ENCODE peak calls at places on chromosomes 2 and 18, in ten cellular contexts. One of them, this sample, is unnamed. For H3K9me3 and H3K4me1, the result is how much of the 10 kb centered on the place peaks cover.

GRCh38 chr2:108594982-108595464 is 60.8 kb downstream of the LIMS1 start:
- DNase-seq in ovary: no peak
- DNase-seq in heart left ventricle: no peak
- DNase-seq in pancreas: no peak
- DNase-seq in mesenchymal stem cell: peak
- DNase-seq in uterus: no peak
- DNase-seq in spleen: no peak
- DNase-seq in HCT116: no peak
- DNase-seq in aorta: no peak
- DNase-seq in stomach: no peak
- DNase-seq in this sample: no peak

GRCh38 chr2:29616569-29616968 is 304.8 kb downstream of the ALK start:
- DNase-seq in heart left ventricle: no peak
- DNase-seq in pancreas: no peak
- DNase-seq in ovary: no peak
- DNase-seq in mesenchymal stem cell: no peak
- DNase-seq in aorta: no peak
- DNase-seq in HCT116: no peak
- DNase-seq in stomach: no peak
- DNase-seq in spleen: no peak
- DNase-seq in uterus: no peak
- DNase-seq in this sample: no peak

GRCh38 chr2:238847841-238848565 is at the start of gene TWIST2:
- DNase-seq in mesenchymal stem cell: peak
- DNase-seq in pancreas: no peak
- DNase-seq in ovary: peak
- DNase-seq in stomach: peak
- DNase-seq in aorta: peak
- DNase-seq in uterus: peak
- DNase-seq in heart left ventricle: peak
- DNase-seq in HCT116: no peak
- DNase-seq in spleen: no peak
- DNase-seq in this sample: peak

GRCh38 chr2:148545387-148546256 is 98.9 kb upstream of the EPC2 start:
- DNase-seq in aorta: no peak
- DNase-seq in heart left ventricle: no peak
- DNase-seq in stomach: no peak
- DNase-seq in uterus: no peak
- DNase-seq in ovary: no peak
- DNase-seq in mesenchymal stem cell: no peak
- DNase-seq in spleen: no peak
- DNase-seq in pancreas: no peak
- DNase-seq in HCT116: no peak
- DNase-seq in this sample: no peak

GRCh38 chr2:130836501-130837174 is at the start of gene ARHGEF4:
- DNase-seq in HCT116: peak
- DNase-seq in spleen: peak
- DNase-seq in mesenchymal stem cell: no peak
- DNase-seq in heart left ventricle: no peak
- DNase-seq in pancreas: peak
- DNase-seq in aorta: peak
- DNase-seq in ovary: no peak
- DNase-seq in stomach: peak
- DNase-seq in uterus: no peak
- DNase-seq in this sample: peak

GRCh38 chr18:8559612-8560011 is 49.6 kb upstream of the RAB12 start:
- DNase-seq in mesenchymal stem cell: peak
- DNase-seq in ovary: no peak
- DNase-seq in heart left ventricle: no peak
- DNase-seq in HCT116: no peak
- DNase-seq in spleen: no peak
- DNase-seq in uterus: no peak
- DNase-seq in aorta: no peak
- DNase-seq in stomach: no peak
- DNase-seq in pancreas: no peak
- DNase-seq in this sample: no peak

GRCh38 chr2:160375037-160375436 is 118.6 kb downstream of the RBMS1 start:
- DNase-seq in heart left ventricle: no peak
- DNase-seq in pancreas: no peak
- DNase-seq in spleen: no peak
- DNase-seq in mesenchymal stem cell: peak
- DNase-seq in HCT116: no peak
- DNase-seq in aorta: no peak
- DNase-seq in ovary: no peak
- DNase-seq in uterus: no peak
- DNase-seq in stomach: no peak
- DNase-seq in this sample: no peak

GRCh38 chr2:225428360-225428759 is 28.9 kb downstream of the NYAP2 start:
- DNase-seq in aorta: no peak
- DNase-seq in heart left ventricle: no peak
- DNase-seq in mesenchymal stem cell: no peak
- DNase-seq in HCT116: no peak
- DNase-seq in spleen: no peak
- DNase-seq in uterus: no peak
- DNase-seq in pancreas: no peak
- DNase-seq in stomach: no peak
- DNase-seq in ovary: no peak
- DNase-seq in this sample: no peak

GRCh38 chr18:51051105-51051712 is 21.2 kb downstream of the SMAD4 start:
- DNase-seq in aorta: no peak
- DNase-seq in uterus: no peak
- DNase-seq in pancreas: no peak
- DNase-seq in stomach: no peak
- DNase-seq in ovary: no peak
- DNase-seq in spleen: no peak
- DNase-seq in HCT116: peak
- DNase-seq in heart left ventricle: no peak
- DNase-seq in mesenchymal stem cell: peak
- DNase-seq in this sample: no peak

GRCh38 chr2:171550613-171551012 is 28.3 kb downstream of the CYBRD1 start:
- DNase-seq in stomach: no peak
- DNase-seq in pancreas: no peak
- DNase-seq in aorta: no peak
- DNase-seq in mesenchymal stem cell: no peak
- DNase-seq in heart left ventricle: no peak
- DNase-seq in uterus: no peak
- DNase-seq in spleen: no peak
- DNase-seq in HCT116: no peak
- DNase-seq in ovary: no peak
- DNase-seq in this sample: no peak

GRCh38 chr2:19138264-19138825 is 220.1 kb downstream of the OSR1 start:
- DNase-seq in mesenchymal stem cell: no peak
- DNase-seq in aorta: no peak
- DNase-seq in pancreas: no peak
- DNase-seq in spleen: no peak
- DNase-seq in HCT116: no peak
- DNase-seq in stomach: no peak
- DNase-seq in uterus: no peak
- DNase-seq in heart left ventricle: no peak
- DNase-seq in ovary: no peak
- DNase-seq in this sample: no peak

GRCh38 chr2:100706249-100706648 is 113.7 kb upstream of the NPAS2 start:
- DNase-seq in aorta: no peak
- DNase-seq in pancreas: no peak
- DNase-seq in uterus: no peak
- DNase-seq in spleen: no peak
- DNase-seq in mesenchymal stem cell: no peak
- DNase-seq in heart left ventricle: no peak
- DNase-seq in HCT116: no peak
- DNase-seq in stomach: no peak
- DNase-seq in ovary: no peak
- DNase-seq in this sample: no peak

GRCh38 chr2:157476915-157477709 is 33.2 kb upstream of the CYTIP start:
- DNase-seq in HCT116: no peak
- DNase-seq in uterus: no peak
- DNase-seq in mesenchymal stem cell: no peak
- DNase-seq in pancreas: no peak
- DNase-seq in ovary: no peak
- DNase-seq in spleen: no peak
- DNase-seq in heart left ventricle: no peak
- DNase-seq in stomach: no peak
- DNase-seq in aorta: no peak
- DNase-seq in this sample: no peak

GRCh38 chr2:134676960-134677359 is 41.8 kb downstream of the TMEM163 start:
- DNase-seq in stomach: no peak
- DNase-seq in ovary: no peak
- DNase-seq in heart left ventricle: no peak
- DNase-seq in spleen: no peak
- DNase-seq in pancreas: no peak
- DNase-seq in mesenchymal stem cell: no peak
- DNase-seq in aorta: no peak
- DNase-seq in uterus: no peak
- DNase-seq in HCT116: no peak
- DNase-seq in this sample: no peak

GRCh38 chr2:201262718-201263117 is 2.4 kb downstream of the CASP8 start:
- DNase-seq in pancreas: no peak
- DNase-seq in aorta: no peak
- DNase-seq in stomach: no peak
- DNase-seq in mesenchymal stem cell: no peak
- DNase-seq in HCT116: no peak
- DNase-seq in ovary: no peak
- DNase-seq in uterus: no peak
- DNase-seq in spleen: no peak
- DNase-seq in heart left ventricle: no peak
- DNase-seq in this sample: no peak

GRCh38 chr18:71865888-71866287 is 678.3 kb downstream of the CBLN2 start:
- DNase-seq in HCT116: no peak
- DNase-seq in ovary: no peak
- DNase-seq in heart left ventricle: no peak
- DNase-seq in stomach: no peak
- DNase-seq in aorta: no peak
- DNase-seq in mesenchymal stem cell: no peak
- DNase-seq in pancreas: no peak
- DNase-seq in uterus: no peak
- DNase-seq in spleen: no peak
- DNase-seq in this sample: no peak
- H3K9me3 ChIP-seq in HCT116: under half
- H3K9me3 ChIP-seq in ovary: under half
- H3K9me3 ChIP-seq in heart left ventricle: under half
- H3K9me3 ChIP-seq in stomach: under half
- H3K9me3 ChIP-seq in aorta: under half
- H3K9me3 ChIP-seq in mesenchymal stem cell: under half
- H3K9me3 ChIP-seq in pancreas: under half
- H3K9me3 ChIP-seq in uterus: under half
- H3K9me3 ChIP-seq in spleen: under half
- H3K9me3 ChIP-seq in this sample: under half

GRCh38 chr2:51032748-51033355 is 920 bp upstream of the NRXN1 start:
- DNase-seq in stomach: no peak
- DNase-seq in spleen: no peak
- DNase-seq in aorta: no peak
- DNase-seq in ovary: no peak
- DNase-seq in mesenchymal stem cell: no peak
- DNase-seq in heart left ventricle: no peak
- DNase-seq in HCT116: no peak
- DNase-seq in pancreas: no peak
- DNase-seq in uterus: no peak
- DNase-seq in this sample: no peak
- H3K27ac ChIP-seq in stomach: no peak
- H3K27ac ChIP-seq in spleen: no peak
- H3K27ac ChIP-seq in aorta: no peak
- H3K27ac ChIP-seq in ovary: no peak
- H3K27ac ChIP-seq in mesenchymal stem cell: no peak
- H3K27ac ChIP-seq in heart left ventricle: no peak
- H3K27ac ChIP-seq in HCT116: no peak
- H3K27ac ChIP-seq in pancreas: no peak
- H3K27ac ChIP-seq in uterus: no peak
- H3K27ac ChIP-seq in this sample: no peak

DNA sequence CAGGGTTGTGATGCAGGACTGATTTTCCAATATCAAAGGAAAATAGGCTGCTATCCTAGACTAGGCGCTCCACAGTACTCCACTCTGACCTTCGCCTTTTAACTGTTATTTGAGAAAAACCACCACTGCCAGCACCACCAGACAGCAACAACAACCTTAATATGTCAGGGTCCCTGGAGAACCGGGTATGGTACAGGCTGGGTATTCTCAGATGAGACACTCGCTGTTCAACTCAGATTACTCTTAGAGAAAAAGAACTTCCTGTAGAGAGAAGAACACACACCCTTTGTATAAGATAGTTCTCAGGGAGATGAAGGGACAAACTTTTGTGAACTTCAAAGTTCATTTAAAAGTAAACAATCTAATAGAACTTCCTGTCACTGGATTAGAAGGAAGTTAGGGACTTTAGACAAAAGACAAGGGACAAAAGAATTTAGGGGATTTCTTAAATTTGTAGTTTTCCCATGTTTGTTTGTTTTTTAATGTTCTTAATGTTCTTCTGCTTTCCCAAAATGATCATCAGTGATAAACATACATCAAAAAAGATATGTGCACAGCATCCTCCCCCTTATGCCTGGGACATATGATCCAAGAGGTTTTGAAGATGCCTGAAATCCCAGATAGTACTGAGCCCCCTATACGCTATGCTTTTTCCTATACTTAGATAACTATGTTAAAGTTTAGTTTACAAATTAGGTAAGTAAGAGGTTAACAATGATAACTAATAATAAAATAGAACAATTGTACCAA is 41.3 kb upstream of the PPP1R1C start:
- DNase-seq in heart left ventricle: no peak
- DNase-seq in stomach: no peak
- DNase-seq in mesenchymal stem cell: no peak
- DNase-seq in HCT116: no peak
- DNase-seq in pancreas: no peak
- DNase-seq in ovary: no peak
- DNase-seq in spleen: no peak
- DNase-seq in uterus: no peak
- DNase-seq in aorta: no peak
- DNase-seq in this sample: no peak
- H3K4me1 ChIP-seq in heart left ventricle: under half
- H3K4me1 ChIP-seq in stomach: under half
- H3K4me1 ChIP-seq in mesenchymal stem cell: under half
- H3K4me1 ChIP-seq in HCT116: half or more
- H3K4me1 ChIP-seq in pancreas: under half
- H3K4me1 ChIP-seq in ovary: under half
- H3K4me1 ChIP-seq in spleen: under half
- H3K4me1 ChIP-seq in uterus: under half
- H3K4me1 ChIP-seq in aorta: under half
- H3K4me1 ChIP-seq in this sample: under half

GRCh38 chr2:179207047-179207446 is 57.6 kb downstream of the SESTD1 start:
- DNase-seq in ovary: no peak
- DNase-seq in aorta: no peak
- DNase-seq in HCT116: no peak
- DNase-seq in heart left ventricle: no peak
- DNase-seq in mesenchymal stem cell: no peak
- DNase-seq in pancreas: no peak
- DNase-seq in stomach: no peak
- DNase-seq in spleen: no peak
- DNase-seq in uterus: no peak
- DNase-seq in this sample: no peak

DNA sequence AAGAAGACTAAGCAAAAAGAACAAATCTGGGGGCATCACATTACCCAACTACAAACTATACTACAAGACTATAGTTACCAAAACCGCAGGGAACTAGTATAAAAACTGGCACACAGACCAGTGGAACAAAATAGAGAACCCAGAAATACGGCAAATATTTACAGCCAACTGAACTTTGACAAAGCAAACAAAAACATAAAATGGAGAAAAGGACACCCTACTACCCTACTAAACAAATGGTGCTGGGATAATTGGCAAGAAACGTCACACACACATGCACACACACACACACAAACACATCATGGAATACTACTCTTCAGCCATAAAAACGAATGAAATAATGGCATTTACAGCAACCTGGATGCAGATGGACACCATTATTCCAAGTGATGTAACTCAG is 53.3 kb downstream of the SESTD1 start:
- DNase-seq in ovary: no peak
- DNase-seq in aorta: no peak
- DNase-seq in heart left ventricle: no peak
- DNase-seq in mesenchymal stem cell: no peak
- DNase-seq in spleen: no peak
- DNase-seq in pancreas: no peak
- DNase-seq in HCT116: no peak
- DNase-seq in uterus: no peak
- DNase-seq in stomach: no peak
- DNase-seq in this sample: no peak
- H3K9me3 ChIP-seq in ovary: under half
- H3K9me3 ChIP-seq in aorta: under half
- H3K9me3 ChIP-seq in heart left ventricle: under half
- H3K9me3 ChIP-seq in mesenchymal stem cell: under half
- H3K9me3 ChIP-seq in spleen: under half
- H3K9me3 ChIP-seq in pancreas: under half
- H3K9me3 ChIP-seq in HCT116: under half
- H3K9me3 ChIP-seq in uterus: under half
- H3K9me3 ChIP-seq in stomach: under half
- H3K9me3 ChIP-seq in this sample: under half